ENCODE peak calls at places on chromosomes 2 and 18, in four cellular contexts. N is GM13977, F is left lung, V is skeletal muscle cell. P is an unnamed sample.

GRCh38 chr2:216888086-216888485 is 28.2 kb upstream of the TNP1 start:
- DNase-seq in N (no peak), F (no peak), V (no peak), P (no peak)

GRCh38 chr2:100290718-100291151 is 31.6 kb downstream of the LONRF2 start:
- DNase-seq in N (no peak), F (no peak), V (no peak), P (no peak)

GRCh38 chr2:220569380-220569779 is 942.0 kb downstream of the SLC4A3 start:
- DNase-seq in N (no peak), F (no peak), V (no peak), P (no peak)

GRCh38 chr2:113876503-113877387 is 13.1 kb upstream of the ACTR3 start:
- DNase-seq in N (no peak), F (no peak), V (no peak), P (no peak)

GRCh38 chr2:13056259-13056843 is 339.6 kb downstream of the TRIB2 start:
- DNase-seq in N (no peak), F (no peak), V (no peak), P (peak)

GRCh38 chr2:237099804-237100203 is 14.1 kb downstream of the COPS8 start:
- DNase-seq in N (no peak), F (no peak), V (no peak), P (no peak)

GRCh38 chr18:31490387-31490786 is 7.6 kb upstream of the DSG2 start:
- DNase-seq in N (peak), F (no peak), V (no peak), P (no peak)

GRCh38 chr2:26706616-26707473 is 14.3 kb downstream of the KCNK3 start:
- DNase-seq in N (no peak), F (no peak), V (no peak), P (no peak)

GRCh38 chr2:120262761-120263428 is 10.2 kb downstream of the RALB start:
- DNase-seq in N (no peak), F (no peak), V (no peak), P (no peak)

GRCh38 chr2:199940373-199940772 is 14.9 kb downstream of the TYW5 start:
- DNase-seq in N (no peak), F (no peak), V (no peak), P (no peak)

GRCh38 chr2:120845281-120845680 is 109.6 kb downstream of the GLI2 start:
- DNase-seq in N (no peak), F (peak), V (no peak), P (no peak)

GRCh38 chr2:219271021-219271420 is 8.1 kb upstream of the DNAJB2 start:
- DNase-seq in N (no peak), F (no peak), V (no peak), P (no peak)

GRCh38 chr2:109558076-109558882 is 55.5 kb downstream of the SEPTIN10 start:
- DNase-seq in N (no peak), F (no peak), V (peak), P (no peak)

P was measured in germinal center.